ENCODE peak calls at places on chromosomes 1 and 21, in four cellular contexts. One of them, this sample, is unnamed.
A peak's percentile ranks its signal among the peaks of the same experiment; 100 is the strongest.

GRCh38 chr1:232140419-232141166 is 489.3 kb downstream of the SIPA1L2 start:
- DNase-seq in H1: no peak
- DNase-seq in HepG2: no peak
- DNase-seq in GM12878: no peak
- DNase-seq in this sample: no peak

GRCh38 chr1:119141020-119141424 is 569 bp upstream of the WARS2 start:
- DNase-seq in HepG2: peak; percentile 29
- DNase-seq in GM12878: peak; percentile 7
- DNase-seq in H1: no peak
- DNase-seq in this sample: peak; percentile 25

GRCh38 chr1:44707959-44708831 is 22.8 kb downstream of the RNU5D-1 start:
- DNase-seq in HepG2: peak; percentile 54
- DNase-seq in GM12878: no peak
- DNase-seq in H1: no peak
- DNase-seq in this sample: no peak

GRCh38 chr1:224736619-224737352 is 120.7 kb downstream of the CNIH3 start:
- DNase-seq in H1: no peak
- DNase-seq in GM12878: peak; percentile 93
- DNase-seq in HepG2: peak; percentile 10
- DNase-seq in this sample: no peak

GRCh38 chr1:172460901-172461315 is 17.0 kb upstream of the PIGC start:
- DNase-seq in H1: no peak
- DNase-seq in GM12878: no peak
- DNase-seq in HepG2: no peak
- DNase-seq in this sample: no peak

GRCh38 chr21:41825216-41825615 is 53.9 kb downstream of the PRDM15 start:
- DNase-seq in GM12878: no peak
- DNase-seq in HepG2: no peak
- DNase-seq in H1: no peak
- DNase-seq in this sample: no peak

GRCh38 chr1:116738673-116739370 is 15.4 kb upstream of the CD2 start:
- DNase-seq in H1: no peak
- DNase-seq in HepG2: no peak
- DNase-seq in GM12878: peak; percentile 91
- DNase-seq in this sample: no peak

GRCh38 chr1:213647864-213648650 is 339.7 kb upstream of the PROX1 start:
- DNase-seq in GM12878: no peak
- DNase-seq in H1: no peak
- DNase-seq in HepG2: no peak
- DNase-seq in this sample: no peak

GRCh38 chr21:25234857-25235801 is 372.2 kb downstream of the MRPL39 start:
- DNase-seq in HepG2: no peak
- DNase-seq in H1: no peak
- DNase-seq in GM12878: no peak
- DNase-seq in this sample: no peak

GRCh38 chr1:48405940-48406339 is 66.1 kb downstream of the SPATA6 start:
- DNase-seq in H1: no peak
- DNase-seq in GM12878: no peak
- DNase-seq in HepG2: peak; percentile 48
- DNase-seq in this sample: no peak

DNA sequence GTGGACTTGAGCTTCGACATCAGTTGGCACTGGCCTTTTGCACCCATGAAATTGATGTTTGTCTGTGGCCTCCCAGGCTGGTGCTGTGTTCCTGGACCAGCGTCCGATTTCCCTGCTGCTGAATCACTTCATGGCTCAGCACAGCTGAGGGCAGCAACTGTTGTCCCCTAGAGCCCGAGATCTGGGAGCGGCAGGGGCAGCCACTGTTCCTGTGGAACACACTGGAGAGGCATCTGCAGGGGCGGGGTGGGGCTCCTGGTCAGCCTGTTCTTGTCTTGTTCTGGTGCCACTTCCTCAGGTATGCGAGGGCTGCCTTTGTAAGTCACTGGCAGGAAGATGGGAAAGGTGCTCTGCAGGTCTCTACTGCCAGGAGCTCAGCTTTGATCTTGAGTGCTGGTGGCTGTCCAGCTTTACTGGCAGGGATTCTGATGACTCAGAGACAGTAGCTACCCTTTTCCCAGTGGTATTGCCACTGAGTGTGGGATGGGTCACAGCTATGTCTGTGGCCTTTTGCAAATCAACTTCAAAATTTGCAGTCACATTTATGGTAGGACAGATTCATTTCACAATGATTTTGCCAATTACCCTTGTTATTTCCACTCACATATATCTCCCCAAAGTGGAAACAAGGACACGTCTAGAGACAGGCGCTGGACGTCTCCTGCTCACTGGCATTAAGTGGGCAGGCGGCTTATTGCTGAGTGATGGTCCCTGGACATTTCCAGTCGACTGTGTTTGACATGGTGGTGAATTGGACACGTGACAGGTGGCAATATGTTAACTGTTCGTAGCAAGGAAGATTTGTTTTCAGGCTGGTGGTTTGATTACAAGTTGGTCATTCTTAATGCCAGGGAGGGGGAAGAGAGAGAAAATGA is 15.3 kb downstream of the AGPAT3 start:
- DNase-seq in GM12878: no peak
- DNase-seq in HepG2: no peak
- DNase-seq in H1: no peak
- DNase-seq in this sample: no peak
- TF ChIP-seq SUZ12 in GM12878: no peak
- TF ChIP-seq SUZ12 in HepG2: no peak
- TF ChIP-seq SUZ12 in H1: no peak
- TF ChIP-seq SUZ12 in this sample: no peak

GRCh38 chr1:248196965-248197364 is at the start of gene OR2M3:
- DNase-seq in GM12878: no peak
- DNase-seq in HepG2: no peak
- DNase-seq in H1: no peak
- DNase-seq in this sample: no peak

GRCh38 chr1:248194117-248194516 is 2.9 kb upstream of the OR2M3 start:
- DNase-seq in HepG2: no peak
- DNase-seq in GM12878: no peak
- DNase-seq in H1: no peak
- DNase-seq in this sample: no peak
- H3K9me3 ChIP-seq in HepG2: peaks cover 79% of the 10 kb centered on the region
- H3K9me3 ChIP-seq in GM12878: no peaks in the 10 kb centered on the region
- H3K9me3 ChIP-seq in H1: peaks cover 45% of the 10 kb centered on the region
- H3K9me3 ChIP-seq in this sample: no peaks in the 10 kb centered on the region

GRCh38 chr1:33359931-33360330 is 39.0 kb upstream of the A3GALT2 start:
- DNase-seq in HepG2: no peak
- DNase-seq in GM12878: no peak
- DNase-seq in H1: no peak
- DNase-seq in this sample: no peak

GRCh38 chr1:33360367-33360766 is 39.5 kb upstream of the A3GALT2 start:
- DNase-seq in H1: no peak
- DNase-seq in GM12878: no peak
- DNase-seq in HepG2: no peak
- DNase-seq in this sample: no peak

GRCh38 chr1:33357099-33357498 is 36.2 kb upstream of the A3GALT2 start:
- DNase-seq in HepG2: no peak
- DNase-seq in H1: no peak
- DNase-seq in GM12878: no peak
- DNase-seq in this sample: no peak

GRCh38 chr1:33358114-33358770 is 37.3 kb upstream of the A3GALT2 start:
- DNase-seq in HepG2: no peak
- DNase-seq in H1: no peak
- DNase-seq in GM12878: no peak
- DNase-seq in this sample: no peak

GRCh38 chr1:33358771-33359503 is 38.0 kb upstream of the A3GALT2 start:
- DNase-seq in H1: no peak
- DNase-seq in GM12878: no peak
- DNase-seq in HepG2: no peak
- DNase-seq in this sample: no peak
- TF ChIP-seq SUZ12 in H1: no peak
- TF ChIP-seq SUZ12 in GM12878: no peak
- TF ChIP-seq SUZ12 in HepG2: no peak
- TF ChIP-seq SUZ12 in this sample: no peak

GRCh38 chr21:17711896-17712295 is 99.2 kb upstream of the BTG3 start:
- DNase-seq in GM12878: no peak
- DNase-seq in H1: no peak
- DNase-seq in HepG2: no peak
- DNase-seq in this sample: no peak
- H3K9me3 ChIP-seq in GM12878: no peaks in the 10 kb centered on the region
- H3K9me3 ChIP-seq in H1: peaks cover 4% of the 10 kb centered on the region
- H3K9me3 ChIP-seq in HepG2: no peaks in the 10 kb centered on the region
- H3K9me3 ChIP-seq in this sample: peaks cover 23% of the 10 kb centered on the region